ENCODE peak calls at places on chromosomes 11 and 22, in seven cellular contexts. Y, R, A, C, D, M and L are unnamed samples.

GRCh38 chr11:72848846-72849466 is 34.7 kb downstream of the ATG16L2 start:
- DNase-seq in Y (peak; percentile 50), R (peak; percentile 48), A (peak; percentile 56), C (no peak), D (peak; percentile 58), M (no peak), L (no peak)

GRCh38 chr11:10716543-10717259 is 23.1 kb upstream of the IRAG1 start:
- DNase-seq in Y (no peak), R (no peak), A (no peak), C (no peak), D (no peak), M (no peak), L (no peak)

GRCh38 chr11:130449246-130449990 is 973 bp downstream of the ADAMTS15 start:
- DNase-seq in Y (peak; percentile 32), R (no peak), A (peak; percentile 31), C (no peak), D (no peak), M (no peak), L (no peak)

GRCh38 chr11:69311767-69312385 is 17.9 kb downstream of the MYEOV start:
- DNase-seq in Y (no peak), R (no peak), A (no peak), C (no peak), D (no peak), M (no peak), L (no peak)

GRCh38 chr11:67634366-67635230 is 4.9 kb upstream of the NUDT8 start:
- DNase-seq in Y (no peak), R (no peak), A (no peak), C (no peak), D (no peak), M (no peak), L (no peak)

GRCh38 chr11:90363739-90364138 is 140.9 kb upstream of the CHORDC1 start:
- DNase-seq in Y (no peak), R (no peak), A (no peak), C (no peak), D (no peak), M (no peak), L (no peak)

GRCh38 chr22:22210375-22210774 is 34.2 kb upstream of the VPREB1 start:
- DNase-seq in Y (no peak), R (no peak), A (peak; percentile 26), C (no peak), D (peak; percentile 23), M (no peak), L (no peak)

GRCh38 chr11:72363112-72363511 is 71.2 kb downstream of the CLPB start:
- DNase-seq in Y (no peak), R (no peak), A (no peak), C (no peak), D (no peak), M (no peak), L (no peak)

GRCh38 chr22:28128827-28129226 is 209.8 kb upstream of the PITPNB start:
- DNase-seq in Y (no peak), R (no peak), A (no peak), C (no peak), D (no peak), M (no peak), L (no peak)

GRCh38 chr11:12222099-12222751 is 111.8 kb downstream of the MICAL2 start:
- DNase-seq in Y (peak; percentile 79), R (peak; percentile 75), A (no peak), C (no peak), D (peak; percentile 55), M (peak; percentile 79), L (no peak)

GRCh38 chr11:60912851-60913550 is 957 bp upstream of the TMEM109 start:
- DNase-seq in Y (no peak), R (no peak), A (no peak), C (no peak), D (no peak), M (no peak), L (no peak)

GRCh38 chr11:58923300-58923788 is 15.9 kb upstream of the GLYATL1 start:
- DNase-seq in Y (peak; percentile 55), R (no peak), A (peak; percentile 44), C (no peak), D (peak; percentile 29), M (no peak), L (no peak)